ENCODE peak calls at places on chromosomes 7 and 10, in four cellular contexts. One of them, this sample, is unnamed.

GRCh38 chr10:15238553-15239335 is 70.3 kb upstream of the NMT2 start:
- DNase-seq in HepG2: no peak
- DNase-seq in H1: no peak
- DNase-seq in K562: no peak
- DNase-seq in this sample: no peak

GRCh38 chr7:18570890-18571478 is 75.4 kb downstream of the HDAC9 start:
- DNase-seq in HepG2: peak; percentile 13
- DNase-seq in H1: no peak
- DNase-seq in K562: no peak
- DNase-seq in this sample: no peak

GRCh38 chr10:91350651-91351081 is 59.5 kb upstream of the HECTD2 start:
- DNase-seq in HepG2: no peak
- DNase-seq in H1: no peak
- DNase-seq in K562: no peak
- DNase-seq in this sample: no peak

GRCh38 chr7:37432240-37432917 is 16.3 kb downstream of the ELMO1 start:
- DNase-seq in HepG2: no peak
- DNase-seq in H1: no peak
- DNase-seq in K562: no peak
- DNase-seq in this sample: no peak

GRCh38 chr10:7408003-7408493 is 2.8 kb downstream of the SFMBT2 start:
- DNase-seq in HepG2: no peak
- DNase-seq in H1: peak; percentile 77
- DNase-seq in K562: no peak
- DNase-seq in this sample: no peak

GRCh38 chr7:128671992-128672391 is at the start of gene GARIN1A:
- DNase-seq in HepG2: no peak
- DNase-seq in H1: no peak
- DNase-seq in K562: no peak
- DNase-seq in this sample: no peak

GRCh38 chr10:35368485-35369048 is 32.3 kb downstream of the CCNY start:
- DNase-seq in HepG2: no peak
- DNase-seq in H1: no peak
- DNase-seq in K562: peak; percentile 44
- DNase-seq in this sample: no peak

GRCh38 chr7:74399006-74399405 is 54.7 kb upstream of the GTF2IRD1 start:
- DNase-seq in HepG2: no peak
- DNase-seq in H1: no peak
- DNase-seq in K562: no peak
- DNase-seq in this sample: no peak

GRCh38 chr10:96089670-96090462 is 40.2 kb upstream of the ZNF518A start:
- DNase-seq in HepG2: peak; percentile 93
- DNase-seq in H1: peak; percentile 67
- DNase-seq in K562: peak; percentile 89
- DNase-seq in this sample: peak; percentile 72
- TF ChIP-seq POLR2A in HepG2: peak; percentile 71
- TF ChIP-seq POLR2A in H1: no peak
- TF ChIP-seq POLR2A in K562: peak; percentile 94
- TF ChIP-seq POLR2A in this sample: peak; percentile 97

GRCh38 chr10:119656760-119657159 is 5.6 kb downstream of the BAG3 start:
- DNase-seq in HepG2: no peak
- DNase-seq in H1: no peak
- DNase-seq in K562: peak; percentile 56
- DNase-seq in this sample: no peak
- TF ChIP-seq POLR2AphosphoS5 in HepG2: no peak
- TF ChIP-seq POLR2AphosphoS5 in H1: no peak
- TF ChIP-seq POLR2AphosphoS5 in K562: peak; percentile 52
- TF ChIP-seq POLR2AphosphoS5 in this sample: no peak

DNA sequence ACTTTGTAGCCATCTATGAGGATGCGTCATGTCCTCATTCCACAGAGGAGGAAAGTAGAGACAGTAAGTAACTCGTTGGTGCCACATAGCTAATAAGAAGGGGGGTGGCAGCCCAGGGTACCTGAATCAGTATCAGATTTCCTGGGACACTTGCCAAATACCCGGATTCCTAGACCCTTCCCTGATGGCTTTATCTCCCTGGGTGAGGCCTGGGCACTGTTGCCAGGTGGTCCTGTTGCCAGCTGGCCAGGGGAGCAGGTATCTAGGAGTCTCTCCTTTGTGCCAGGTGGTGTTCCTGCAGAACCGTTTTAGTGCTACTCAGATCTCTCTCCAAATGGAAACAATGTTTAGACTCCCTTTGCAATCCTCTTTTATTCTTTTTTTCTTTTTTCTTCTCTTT is 12.7 kb downstream of the SLC29A3 start:
- DNase-seq in HepG2: no peak
- DNase-seq in H1: no peak
- DNase-seq in K562: no peak
- DNase-seq in this sample: no peak
- TF ChIP-seq TAF1 in HepG2: no peak
- TF ChIP-seq TAF1 in H1: no peak
- TF ChIP-seq TAF1 in K562: no peak
- TF ChIP-seq TAF1 in this sample: no peak

GRCh38 chr7:156673454-156673853 is 32.9 kb downstream of the RNF32 start:
- DNase-seq in HepG2: no peak
- DNase-seq in H1: no peak
- DNase-seq in K562: no peak
- DNase-seq in this sample: no peak

GRCh38 chr7:156677655-156678054 is 37.1 kb downstream of the RNF32 start:
- DNase-seq in HepG2: no peak
- DNase-seq in H1: no peak
- DNase-seq in K562: no peak
- DNase-seq in this sample: no peak

GRCh38 chr7:156673902-156674301 is 33.3 kb downstream of the RNF32 start:
- DNase-seq in HepG2: no peak
- DNase-seq in H1: no peak
- DNase-seq in K562: no peak
- DNase-seq in this sample: no peak

GRCh38 chr7:156676263-156676662 is 35.7 kb downstream of the RNF32 start:
- DNase-seq in HepG2: no peak
- DNase-seq in H1: no peak
- DNase-seq in K562: no peak
- DNase-seq in this sample: no peak

GRCh38 chr7:156675721-156676120 is 35.1 kb downstream of the RNF32 start:
- DNase-seq in HepG2: no peak
- DNase-seq in H1: no peak
- DNase-seq in K562: no peak
- DNase-seq in this sample: no peak
- TF ChIP-seq POLR2A in HepG2: no peak
- TF ChIP-seq POLR2A in H1: no peak
- TF ChIP-seq POLR2A in K562: no peak
- TF ChIP-seq POLR2A in this sample: no peak

DNA sequence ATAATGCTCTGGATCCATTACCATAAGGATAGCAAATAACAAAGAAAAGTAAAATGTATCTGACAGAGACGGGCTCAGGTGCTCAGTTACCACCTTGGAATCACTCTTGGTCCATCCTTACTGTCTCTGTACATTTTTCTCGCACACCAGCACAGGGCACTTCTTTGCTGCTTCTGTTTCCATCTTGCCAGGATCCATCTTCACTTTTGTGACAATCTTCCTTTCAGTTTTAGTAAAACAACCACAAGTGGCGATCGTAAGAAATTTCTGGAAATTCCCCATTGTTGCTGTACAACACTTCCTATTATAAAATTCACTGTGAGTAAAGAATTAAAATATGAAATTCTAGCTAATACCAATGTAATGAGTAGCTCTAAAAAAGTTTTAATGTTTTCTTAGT is 695.5 kb downstream of the GRM8 start:
- DNase-seq in HepG2: no peak
- DNase-seq in H1: no peak
- DNase-seq in K562: no peak
- DNase-seq in this sample: no peak
- TF ChIP-seq POLR2AphosphoS5 in HepG2: no peak
- TF ChIP-seq POLR2AphosphoS5 in H1: no peak
- TF ChIP-seq POLR2AphosphoS5 in K562: no peak
- TF ChIP-seq POLR2AphosphoS5 in this sample: no peak

GRCh38 chr7:95433952-95434351 is 876 bp downstream of the PON2 start:
- DNase-seq in HepG2: no peak
- DNase-seq in H1: no peak
- DNase-seq in K562: no peak
- DNase-seq in this sample: no peak

GRCh38 chr7:95435422-95435780 is 573 bp upstream of the PON2 start:
- DNase-seq in HepG2: no peak
- DNase-seq in H1: no peak
- DNase-seq in K562: no peak
- DNase-seq in this sample: no peak

GRCh38 chr7:95433129-95433528 is 1.7 kb downstream of the PON2 start:
- DNase-seq in HepG2: no peak
- DNase-seq in H1: no peak
- DNase-seq in K562: no peak
- DNase-seq in this sample: no peak

GRCh38 chr7:95434501-95435421 is at the start of gene PON2:
- DNase-seq in HepG2: peak; percentile 90
- DNase-seq in H1: peak; percentile 85
- DNase-seq in K562: peak; percentile 90
- DNase-seq in this sample: peak; percentile 44

DNA sequence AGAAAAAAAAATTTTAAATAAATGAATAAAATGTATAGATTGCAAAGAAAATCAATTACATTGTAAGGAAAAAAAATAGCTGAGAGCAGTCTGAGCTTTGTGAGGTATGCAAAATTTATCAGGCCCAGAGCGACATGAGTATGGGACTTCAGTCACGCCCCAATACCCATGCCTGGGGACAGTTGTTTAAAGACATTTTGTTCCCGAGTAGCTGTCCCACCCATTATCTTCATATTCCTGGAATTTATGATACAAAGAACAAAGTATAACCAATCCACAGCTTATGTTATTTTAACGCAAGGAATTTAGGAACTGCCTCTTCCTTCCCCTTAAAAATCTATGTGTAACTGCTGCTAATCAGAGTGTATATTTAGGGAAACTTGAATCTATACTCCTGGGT is 1.6 kb upstream of the PON2 start:
- DNase-seq in HepG2: no peak
- DNase-seq in H1: no peak
- DNase-seq in K562: no peak
- DNase-seq in this sample: no peak
- TF ChIP-seq TAF1 in HepG2: no peak
- TF ChIP-seq TAF1 in H1: no peak
- TF ChIP-seq TAF1 in K562: no peak
- TF ChIP-seq TAF1 in this sample: no peak

GRCh38 chr10:63267414-63268138 is 134.4 kb downstream of the NRBF2 start:
- DNase-seq in HepG2: peak; percentile 71
- DNase-seq in H1: no peak
- DNase-seq in K562: peak; percentile 42
- DNase-seq in this sample: no peak
- TF ChIP-seq POLR2A in HepG2: no peak
- TF ChIP-seq POLR2A in H1: peak; percentile 55
- TF ChIP-seq POLR2A in K562: no peak
- TF ChIP-seq POLR2A in this sample: no peak

DNA sequence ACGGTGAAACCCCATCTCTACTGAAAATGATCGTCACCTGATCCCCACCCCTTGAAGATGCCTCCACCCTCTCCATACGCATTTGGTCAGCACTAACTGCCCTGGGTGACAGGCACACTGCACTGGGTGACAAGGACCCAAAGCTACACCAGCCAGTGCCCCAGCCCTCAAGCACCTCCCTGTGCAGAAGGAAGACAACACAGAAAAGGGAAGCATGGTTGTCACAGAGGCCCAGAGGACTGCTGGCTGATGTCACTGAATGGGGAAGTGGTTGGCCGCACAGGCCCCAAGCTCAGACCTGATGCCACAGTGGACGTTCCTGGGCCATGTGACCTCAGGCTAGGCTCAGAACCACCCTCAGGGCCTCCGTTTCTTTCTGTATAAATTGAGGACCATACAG is 4.2 kb upstream of the PILRA start:
- DNase-seq in HepG2: no peak
- DNase-seq in H1: no peak
- DNase-seq in K562: no peak
- DNase-seq in this sample: peak; percentile 45
- TF ChIP-seq POLR2AphosphoS5 in HepG2: no peak
- TF ChIP-seq POLR2AphosphoS5 in H1: peak; percentile 41
- TF ChIP-seq POLR2AphosphoS5 in K562: no peak
- TF ChIP-seq POLR2AphosphoS5 in this sample: peak; percentile 52

DNA sequence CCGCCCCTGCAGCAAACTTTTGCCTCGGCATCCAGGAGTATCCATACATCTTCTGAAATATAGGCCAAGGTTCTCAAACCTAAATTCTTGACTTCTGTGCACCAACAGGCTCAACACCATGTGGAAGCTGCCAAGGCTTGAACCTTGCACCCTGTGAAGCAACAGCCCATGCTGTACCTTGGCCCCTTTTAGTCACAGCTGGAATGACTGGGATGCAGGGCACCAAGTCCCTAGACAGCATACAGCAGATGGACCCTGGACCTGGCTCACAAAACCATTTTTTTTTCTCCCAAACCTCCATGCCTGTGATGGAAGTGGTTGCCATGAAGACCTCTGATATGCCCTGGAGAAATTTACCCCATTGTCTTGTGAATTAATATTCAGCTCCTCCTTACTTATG is 233.8 kb upstream of the KCND2 start:
- DNase-seq in HepG2: peak; percentile 15
- DNase-seq in H1: no peak
- DNase-seq in K562: no peak
- DNase-seq in this sample: no peak
- TF ChIP-seq TAF1 in HepG2: no peak
- TF ChIP-seq TAF1 in H1: no peak
- TF ChIP-seq TAF1 in K562: no peak
- TF ChIP-seq TAF1 in this sample: no peak

DNA sequence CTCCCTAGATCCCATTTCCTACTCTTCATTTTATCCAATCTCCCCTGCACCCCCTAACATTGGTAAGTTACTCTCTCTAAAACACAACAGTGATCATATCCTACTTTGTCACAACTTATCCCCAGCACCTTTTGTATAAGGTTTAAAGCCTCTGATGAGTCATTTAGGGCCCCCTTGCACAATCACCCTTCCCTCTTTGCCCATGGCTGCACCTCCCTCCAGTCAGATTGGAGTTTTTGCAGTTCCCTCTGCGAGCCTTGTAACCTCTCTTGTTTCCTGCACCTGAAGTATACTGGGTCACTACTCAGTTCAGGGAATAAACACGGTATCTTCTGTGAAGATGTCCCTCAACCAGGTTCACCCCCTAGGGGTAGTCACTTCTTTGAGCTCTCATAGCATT is 55.9 kb upstream of the ADRB1 start:
- DNase-seq in HepG2: no peak
- DNase-seq in H1: no peak
- DNase-seq in K562: no peak
- DNase-seq in this sample: peak; percentile 24
- TF ChIP-seq POLR2A in HepG2: no peak
- TF ChIP-seq POLR2A in H1: no peak
- TF ChIP-seq POLR2A in K562: no peak
- TF ChIP-seq POLR2A in this sample: no peak

This sample was measured in GM12892.